ENCODE peak calls at places on chromosomes 11 and 22, in nine cellular contexts. S is T1000; G is EH; O is NCI-H2171; I is DMS153; B is naive thymus-derived CD4-positive, alpha-beta T cell; M is effector memory CD8-positive, alpha-beta T cell; X is activated CD8-positive, alpha-beta memory T cell treated with anti-CD3 and anti-CD28 coated beads for 1 hour; Z is HuH-7. E is an unnamed sample.

GRCh38 chr11:66363187-66363601 is 8.4 kb downstream of the SLC29A2 start:
- DNase-seq in S (no peak), G (no peak), O (no peak), I (no peak), B (no peak), M (no peak), X (no peak), Z (peak; percentile 46), E (no peak)

GRCh38 chr22:22380098-22381030 is 128.2 kb downstream of the ZNF280B start:
- DNase-seq in S (no peak), G (no peak), O (no peak), I (peak; percentile 26), B (no peak), M (no peak), X (no peak), Z (peak; percentile 62), E (no peak)

GRCh38 chr22:23849009-23850006 is 8.4 kb upstream of the SLC2A11 start:
- DNase-seq in S (peak; percentile 86), G (peak; percentile 77), O (peak; percentile 70), I (peak; percentile 64), B (peak; percentile 91), M (peak; percentile 90), X (peak; percentile 83), Z (peak; percentile 98), E (peak; percentile 89)

GRCh38 chr22:30979932-30980331 is 10.9 kb downstream of the TUG1 start:
- DNase-seq in S (no peak), G (no peak), O (no peak), I (no peak), B (no peak), M (no peak), X (no peak), Z (no peak), E (no peak)

GRCh38 chr11:13207665-13208594 is 69.7 kb upstream of the BMAL1 start:
- DNase-seq in S (no peak), G (peak; percentile 85), O (no peak), I (peak; percentile 48), B (no peak), M (no peak), X (no peak), Z (peak; percentile 35), E (no peak)

GRCh38 chr11:21771097-21771496 is 421.8 kb upstream of the ANO5 start:
- DNase-seq in S (no peak), G (no peak), O (no peak), I (no peak), B (no peak), M (no peak), X (no peak), Z (no peak), E (no peak)

GRCh38 chr22:47215851-47216250 is 453.4 kb downstream of the TBC1D22A start:
- DNase-seq in S (no peak), G (no peak), O (no peak), I (no peak), B (no peak), M (no peak), X (no peak), Z (no peak), E (no peak)

GRCh38 chr22:24894998-24895397 is 51.5 kb downstream of the LHFPL7 start:
- DNase-seq in S (no peak), G (peak; percentile 8), O (no peak), I (peak; percentile 66), B (no peak), M (no peak), X (no peak), Z (no peak), E (no peak)

GRCh38 chr11:120520091-120520822 is 8.7 kb downstream of the GRIK4 start:
- DNase-seq in S (no peak), G (no peak), O (no peak), I (no peak), B (no peak), M (no peak), X (no peak), Z (no peak), E (no peak)

GRCh38 chr22:24134090-24134846 is 47.0 kb upstream of the SUSD2 start:
- DNase-seq in S (no peak), G (no peak), O (no peak), I (no peak), B (peak; percentile 67), M (peak; percentile 70), X (peak; percentile 67), Z (no peak), E (peak; percentile 37)

GRCh38 chr11:8325905-8326304 is 62.2 kb upstream of the LMO1 start:
- DNase-seq in S (no peak), G (no peak), O (no peak), I (no peak), B (no peak), M (no peak), X (no peak), Z (no peak), E (no peak)

E was measured in T-helper 9 cell.